ENCODE peak calls at places on chromosomes 3 and 15, in five cellular contexts. N, H, B, O and C are unnamed samples.

GRCh38 chr15:85475317-85475701 is 94.9 kb downstream of the AKAP13 start:
- DNase-seq in N (no peak), O (no peak), H (no peak), B (no peak), C (no peak)

GRCh38 chr3:17740703-17741102 is 1.7 kb downstream of the TBC1D5 start:
- DNase-seq in N (peak), H (no peak), O (no peak), B (peak), C (no peak)

GRCh38 chr3:16182183-16182582 is 7.7 kb downstream of the GALNT15 start:
- DNase-seq in B (no peak), O (no peak), N (no peak), H (no peak), C (no peak)

GRCh38 chr15:43189296-43189695 is 4.1 kb downstream of the CCNDBP1 start:
- DNase-seq in N (no peak), H (no peak), O (no peak), B (no peak), C (no peak)

GRCh38 chr15:77580991-77581682 is 51.6 kb downstream of the LINGO1 start:
- DNase-seq in B (no peak), H (no peak), N (no peak), O (no peak), C (peak)

GRCh38 chr15:99104788-99105515 is at the start of gene SYNM:
- DNase-seq in H (peak), O (peak), N (peak), B (peak), C (peak)

GRCh38 chr15:98952381-98952803 is 55.2 kb downstream of the PGPEP1L start:
- DNase-seq in O (peak), N (no peak), B (no peak), H (no peak), C (no peak)

GRCh38 chr15:96348112-96349027 is 17.9 kb downstream of the NR2F2 start:
- DNase-seq in N (no peak), O (no peak), B (no peak), H (no peak), C (no peak)

GRCh38 chr15:72034351-72034750 is 83.6 kb downstream of the MYO9A start:
- DNase-seq in O (no peak), N (no peak), B (no peak), H (no peak), C (no peak)

GRCh38 chr3:45655906-45656305 is 33.3 kb upstream of the SACM1L start:
- DNase-seq in N (no peak), B (no peak), O (no peak), H (no peak), C (no peak)